ENCODE peak calls at places on chromosomes 11 and 22, in seven cellular contexts. Z is SJSA1; J is hypothalamus; Y is dermis microvascular lymphatic vessel endothelial cell; I is IMR-90; L is fibroblast of pulmonary artery; T is activated CD4-positive, alpha-beta T cell treated with anti-CD3 and anti-CD28 coated beads, Interleukin-2, amount 50 U/mL, for 1 hour. Q is an unnamed sample.

GRCh38 chr22:30021881-30022619 is 58.2 kb upstream of the HORMAD2 start:
- DNase-seq in Z (no peak), J (no peak), Y (no peak), I (no peak), L (no peak), T (no peak), Q (no peak)

GRCh38 chr22:27307545-27308279 is 493.8 kb downstream of the MN1 start:
- DNase-seq in Z (no peak), J (no peak), Y (no peak), I (no peak), L (no peak), T (no peak), Q (no peak)

GRCh38 chr11:61777234-61778090 is 14.9 kb downstream of the TMEM258 start:
- DNase-seq in Z (no peak), J (peak), Y (peak), I (no peak), L (no peak), T (peak), Q (no peak)

GRCh38 chr11:101825551-101825950 is 89.3 kb upstream of the CEP126 start:
- DNase-seq in Z (no peak), J (no peak), Y (no peak), I (no peak), L (no peak), T (no peak), Q (no peak)

GRCh38 chr11:33775064-33775807 is 916 bp upstream of the FBXO3 start:
- DNase-seq in Z (no peak), J (no peak), Y (no peak), I (no peak), L (no peak), T (no peak), Q (no peak)

GRCh38 chr22:22787805-22788459 is 99.7 kb upstream of the IGLL5 start:
- DNase-seq in Z (peak), J (peak), Y (peak), I (peak), L (peak), T (peak), Q (peak)

GRCh38 chr11:133955091-133955846 is 1.5 kb downstream of the IGSF9B start:
- DNase-seq in Z (no peak), J (peak), Y (no peak), I (no peak), L (no peak), T (peak), Q (no peak)

GRCh38 chr22:24516301-24516737 is 21.2 kb downstream of the UPB1 start:
- DNase-seq in Z (peak), J (no peak), Y (no peak), I (peak), L (peak), T (no peak), Q (peak)

GRCh38 chr11:111762981-111763643 is 3.1 kb downstream of the PPP2R1B start:
- DNase-seq in Z (no peak), J (peak), Y (no peak), I (peak), L (peak), T (no peak), Q (peak)

GRCh38 chr11:119481667-119482400 is 58.9 kb upstream of the THY1 start:
- DNase-seq in Z (no peak), J (no peak), Y (no peak), I (no peak), L (no peak), T (no peak), Q (no peak)

GRCh38 chr11:102414559-102414958 is 38.0 kb downstream of the TMEM123 start:
- DNase-seq in Z (no peak), J (no peak), Y (no peak), I (no peak), L (no peak), T (no peak), Q (no peak)

GRCh38 chr11:33147559-33147958 is 13.7 kb downstream of the CSTF3 start:
- DNase-seq in Z (no peak), J (no peak), Y (peak), I (peak), L (no peak), T (no peak), Q (peak)

GRCh38 chr22:49964136-49964492 is 3.5 kb downstream of the PIM3 start:
- DNase-seq in Z (no peak), J (no peak), Y (no peak), I (no peak), L (no peak), T (no peak), Q (no peak)

GRCh38 chr11:35683728-35684339 is 21.3 kb downstream of the TRIM44 start:
- DNase-seq in Z (no peak), J (no peak), Y (no peak), I (peak), L (peak), T (no peak), Q (peak)

GRCh38 chr11:28107331-28107725 is 628 bp downstream of the KIF18A start:
- DNase-seq in Z (no peak), J (no peak), Y (peak), I (peak), L (no peak), T (peak), Q (no peak)

GRCh38 chr11:122656631-122657101 is 1.1 kb downstream of the UBASH3B start:
- DNase-seq in Z (no peak), J (peak), Y (peak), I (peak), L (peak), T (peak), Q (no peak)

GRCh38 chr22:45284705-45285305 is at the start of gene UPK3A:
- DNase-seq in Z (no peak), J (peak), Y (peak), I (no peak), L (no peak), T (peak), Q (no peak)

GRCh38 chr11:62439785-62440602 is 21.2 kb downstream of the SCGB1A1 start:
- DNase-seq in Z (peak), J (no peak), Y (peak), I (peak), L (peak), T (no peak), Q (no peak)

GRCh38 chr11:120060512-120060911 is 77.4 kb downstream of the TRIM29 start:
- DNase-seq in Z (no peak), J (no peak), Y (no peak), I (no peak), L (no peak), T (no peak), Q (no peak)

GRCh38 chr11:75996523-75997272 is 181.7 kb downstream of the UVRAG start:
- DNase-seq in Z (no peak), J (no peak), Y (peak), I (no peak), L (no peak), T (no peak), Q (no peak)

GRCh38 chr11:79304599-79305212 is 136.1 kb downstream of the TENM4 start:
- DNase-seq in Z (no peak), J (no peak), Y (no peak), I (no peak), L (no peak), T (no peak), Q (no peak)

GRCh38 chr11:73230276-73230875 is 12.3 kb downstream of the P2RY2 start:
- DNase-seq in Z (no peak), J (no peak), Y (no peak), I (no peak), L (no peak), T (no peak), Q (no peak)

GRCh38 chr22:47997052-47997568 is 1234.7 kb downstream of the TBC1D22A start:
- DNase-seq in Z (no peak), J (no peak), Y (no peak), I (no peak), L (no peak), T (no peak), Q (no peak)

GRCh38 chr11:130159657-130160459 is at the start of gene ST14:
- DNase-seq in Z (no peak), J (no peak), Y (no peak), I (no peak), L (no peak), T (peak), Q (no peak)

GRCh38 chr11:10818594-10818993 is 9.9 kb upstream of the EIF4G2 start:
- DNase-seq in Z (peak), J (no peak), Y (no peak), I (peak), L (no peak), T (no peak), Q (peak)